ENCODE peak calls at places on chromosomes 4 and X, in four cellular contexts. F, M, T and L are unnamed samples.

GRCh38 chrX:6813836-6814370 is 279.0 kb upstream of the VCX3A start:
- DNase-seq in F (no peak), M (no peak), T (no peak), L (no peak)

GRCh38 chr4:76948441-76949292 is 885 bp upstream of the SEPTIN11 start:
- DNase-seq in F (peak), M (peak), T (peak), L (peak)

GRCh38 chrX:119692241-119693031 is 532 bp downstream of the SEPTIN6 start:
- DNase-seq in F (peak), M (peak), T (no peak), L (peak)

GRCh38 chrX:17932781-17933180 is 71.7 kb upstream of the RAI2 start:
- DNase-seq in F (no peak), M (no peak), T (no peak), L (no peak)

GRCh38 chr4:165379662-165380061 is 854 bp downstream of the CPE start:
- DNase-seq in F (peak), M (peak), T (peak), L (peak)

GRCh38 chr4:16085822-16086221 is 2.0 kb upstream of the PROM1 start:
- DNase-seq in F (no peak), M (no peak), T (no peak), L (no peak)

GRCh38 chr4:123398151-123398802 is 1.7 kb downstream of the SPRY1 start:
- DNase-seq in F (peak), M (peak), T (peak), L (peak)

GRCh38 chr4:8533274-8533865 is 46.8 kb upstream of the GPR78 start:
- DNase-seq in F (no peak), M (no peak), T (no peak), L (no peak)

GRCh38 chr4:128711361-128711760 is 98.1 kb upstream of the JADE1 start:
- DNase-seq in F (no peak), M (no peak), T (no peak), L (no peak)

GRCh38 chrX:15567886-15568616 is 32.7 kb downstream of the ACE2 start:
- DNase-seq in F (no peak), M (no peak), T (no peak), L (no peak)

GRCh38 chr4:161920304-161921052 is 243.3 kb downstream of the FSTL5 start:
- DNase-seq in F (no peak), M (no peak), T (no peak), L (no peak)

GRCh38 chr4:137393043-137393442 is 139.3 kb downstream of the PCDH18 start:
- DNase-seq in F (peak), M (no peak), T (no peak), L (peak)

GRCh38 chr4:92241094-92241493 is 62.7 kb upstream of the GRID2 start:
- DNase-seq in F (no peak), M (no peak), T (no peak), L (no peak)

GRCh38 chr4:167715176-167715575 is 377.2 kb upstream of the ANXA10 start:
- DNase-seq in F (no peak), M (no peak), T (no peak), L (no peak)

GRCh38 chrX:2707334-2707760 is 16.3 kb downstream of the CD99 start:
- DNase-seq in F (peak), M (peak), T (peak), L (peak)

GRCh38 chrX:49257074-49257790 is 7.3 kb downstream of the FOXP3 start:
- DNase-seq in F (no peak), M (no peak), T (no peak), L (no peak)

GRCh38 chr4:80990851-80991250 is 39.7 kb upstream of the BMP3 start:
- DNase-seq in F (no peak), M (no peak), T (no peak), L (no peak)

GRCh38 chr4:566035-566434 is 10.1 kb downstream of the TMEM271 start:
- DNase-seq in F (no peak), M (no peak), T (no peak), L (no peak)

GRCh38 chr4:75655562-75655961 is 17.6 kb downstream of the G3BP2 start:
- DNase-seq in F (no peak), M (no peak), T (no peak), L (no peak)

GRCh38 chrX:41553688-41554087 is 106.5 kb downstream of the NYX start:
- DNase-seq in F (no peak), M (no peak), T (no peak), L (no peak)

GRCh38 chrX:21875013-21875412 is 19.2 kb downstream of the YY2 start:
- DNase-seq in F (no peak), M (no peak), T (no peak), L (no peak)

GRCh38 chrX:71958281-71958675 is 47.6 kb downstream of the NHSL2 start:
- DNase-seq in F (no peak), M (no peak), T (no peak), L (no peak)

GRCh38 chrX:48558270-48558669 is 16.0 kb upstream of the RBM3 start:
- DNase-seq in F (no peak), M (no peak), T (no peak), L (no peak)

GRCh38 chr4:128858875-128859696 is 49.6 kb downstream of the JADE1 start:
- DNase-seq in F (no peak), M (no peak), T (no peak), L (no peak)

GRCh38 chrX:66408507-66408906 is 230.4 kb downstream of the EDA2R start:
- DNase-seq in F (no peak), M (no peak), T (no peak), L (no peak)

GRCh38 chr4:105509291-105509690 is 35.4 kb upstream of the PPA2 start:
- DNase-seq in F (no peak), M (no peak), T (no peak), L (no peak)

GRCh38 chr4:6633091-6633906 is 7.2 kb upstream of the MRFAP1 start:
- DNase-seq in F (peak), M (peak), T (peak), L (peak)

GRCh38 chr4:86934147-86934771 is 552 bp upstream of the AFF1 start:
- DNase-seq in F (no peak), M (no peak), T (no peak), L (no peak)
- TF ChIP-seq CTCF in F (no peak), M (no peak), T (no peak), L (no peak)

DNA sequence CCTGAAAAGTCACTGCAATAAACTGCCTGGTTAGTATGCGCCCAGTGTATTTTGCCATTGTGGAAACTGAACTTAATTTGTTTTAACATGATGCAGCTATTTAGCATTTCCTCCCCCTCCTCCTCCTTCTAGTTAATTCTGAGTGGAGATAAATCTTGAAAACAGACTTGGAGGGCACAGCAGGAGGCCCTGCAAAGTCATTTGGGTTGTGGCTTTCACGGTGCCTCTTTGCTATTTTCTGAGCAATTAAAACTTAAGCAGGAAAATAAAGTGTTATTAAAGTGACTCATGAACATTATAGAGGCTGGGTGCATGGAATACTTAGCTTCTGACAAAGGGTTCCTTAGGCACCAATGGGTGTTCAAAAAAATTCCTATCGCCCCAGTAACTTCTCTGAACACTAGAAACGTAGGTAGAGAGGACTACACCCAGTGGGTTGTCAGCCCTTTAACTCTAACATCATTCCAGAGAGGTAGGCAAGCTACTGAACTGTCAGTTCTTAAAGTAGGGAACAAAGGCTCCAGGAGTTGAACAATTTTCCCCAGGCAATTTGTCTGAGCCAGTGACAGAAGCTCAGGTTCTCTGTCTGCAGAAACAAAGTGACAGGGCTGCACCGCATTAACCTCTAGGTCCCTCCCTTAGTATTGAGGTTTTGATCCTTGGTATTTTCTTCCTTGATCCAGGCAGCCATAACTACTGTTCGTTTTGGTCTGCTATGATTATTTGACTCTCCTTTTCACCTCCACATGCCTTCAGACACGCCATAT is 158.3 kb upstream of the KIT start:
- DNase-seq in F (no peak), M (no peak), T (no peak), L (no peak)
- H3K27ac ChIP-seq in F (no peak), M (no peak), T (no peak), L (no peak)

DNA sequence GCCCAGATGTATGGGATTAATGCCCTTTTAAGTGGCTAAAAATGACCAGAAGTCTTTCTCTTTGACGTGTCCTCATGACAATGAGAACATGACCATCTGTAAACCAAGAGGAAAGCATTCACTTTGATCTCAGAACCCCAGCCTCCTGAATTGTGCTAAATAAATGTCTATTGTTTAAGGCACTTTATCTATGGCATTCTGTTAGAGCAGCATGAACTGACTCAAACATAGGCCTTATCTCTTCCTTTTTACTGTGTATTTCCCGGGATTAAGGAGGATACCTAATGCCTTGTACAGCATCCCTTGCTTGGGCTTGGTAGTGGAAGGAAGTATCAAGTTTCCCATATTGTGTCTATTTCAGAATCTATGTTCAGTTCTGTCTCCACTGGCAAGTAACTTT is 47.2 kb upstream of the HS3ST1 start:
- DNase-seq in F (no peak), M (no peak), T (no peak), L (no peak)
- H3K4me3 ChIP-seq in F (no peak), M (no peak), T (no peak), L (no peak)

GRCh38 chr4:154277164-154277563 is 214.4 kb downstream of the DCHS2 start:
- DNase-seq in F (no peak), M (no peak), T (no peak), L (no peak)
- TF ChIP-seq CTCF in F (no peak), M (no peak), T (no peak), L (no peak)